ENCODE peak calls at places on chromosomes 2 and 18, in eight cellular contexts. I is sigmoid colon, N is B cell, S is Calu3, W is fibroblast of pulmonary artery, P is HFF-Myc, O is fibroblast of mammary gland, X is ovary. V is an unnamed sample.

GRCh38 chr2:222946700-222947278 is 86.0 kb downstream of the ACSL3 start:
- DNase-seq in I (no peak), N (no peak), S (no peak), W (no peak), P (no peak), O (peak), X (no peak), V (no peak)

GRCh38 chr2:193187816-193188215 is 993.1 kb upstream of the TMEFF2 start:
- DNase-seq in I (no peak), N (no peak), S (no peak), W (no peak), P (no peak), O (no peak), X (no peak), V (no peak)

GRCh38 chr2:147045113-147045512 is 799.7 kb upstream of the ACVR2A start:
- DNase-seq in I (no peak), N (no peak), S (peak), W (peak), P (no peak), O (peak), X (no peak), V (no peak)

GRCh38 chr2:179393481-179393880 is 128.8 kb upstream of the SESTD1 start:
- DNase-seq in I (no peak), N (no peak), S (no peak), W (no peak), P (no peak), O (peak), X (no peak), V (no peak)

GRCh38 chr2:233142355-233142897 is 82.3 kb downstream of the INPP5D start:
- DNase-seq in I (no peak), N (peak), S (no peak), W (no peak), P (no peak), O (no peak), X (no peak), V (no peak)

GRCh38 chr18:37270046-37270665 is 295.4 kb downstream of the CELF4 start:
- DNase-seq in I (no peak), N (no peak), S (peak), W (peak), P (peak), O (peak), X (peak), V (no peak)

GRCh38 chr2:183729380-183729779 is 605.1 kb downstream of the NUP35 start:
- DNase-seq in I (no peak), N (no peak), S (no peak), W (no peak), P (no peak), O (no peak), X (no peak), V (no peak)

GRCh38 chr18:8121942-8122480 is 487.2 kb upstream of the RAB12 start:
- DNase-seq in I (no peak), N (no peak), S (no peak), W (peak), P (no peak), O (peak), X (no peak), V (no peak)

GRCh38 chr2:231613054-231613654 is 20.5 kb downstream of the TEX44 start:
- DNase-seq in I (peak), N (no peak), S (no peak), W (peak), P (no peak), O (no peak), X (peak), V (peak)

GRCh38 chr2:163182764-163183354 is 344.3 kb upstream of the KCNH7 start:
- DNase-seq in I (no peak), N (no peak), S (no peak), W (peak), P (no peak), O (peak), X (no peak), V (no peak)

GRCh38 chr2:76821731-76822130 is 700.4 kb downstream of the LRRTM4 start:
- DNase-seq in I (no peak), N (no peak), S (no peak), W (no peak), P (no peak), O (no peak), X (no peak), V (no peak)

GRCh38 chr2:218607436-218608115 is at the start of gene PLCD4:
- DNase-seq in I (peak), N (no peak), S (peak), W (peak), P (peak), O (peak), X (no peak), V (no peak)

GRCh38 chr2:53826587-53827397 is 33.0 kb downstream of the GPR75 start:
- DNase-seq in I (no peak), N (no peak), S (no peak), W (peak), P (no peak), O (peak), X (no peak), V (no peak)

GRCh38 chr18:45916302-45916701 is 50.8 kb downstream of the EPG5 start:
- DNase-seq in I (no peak), N (no peak), S (peak), W (no peak), P (no peak), O (no peak), X (no peak), V (no peak)

GRCh38 chr2:56741601-56742102 is 557.9 kb downstream of the CCDC85A start:
- DNase-seq in I (no peak), N (no peak), S (peak), W (peak), P (peak), O (peak), X (peak), V (no peak)

GRCh38 chr2:53095664-53096063 is 671.9 kb upstream of the CHAC2 start:
- DNase-seq in I (no peak), N (no peak), S (no peak), W (no peak), P (no peak), O (no peak), X (no peak), V (no peak)

GRCh38 chr18:42045346-42045745 is 90.3 kb downstream of the PIK3C3 start:
- DNase-seq in I (no peak), N (no peak), S (no peak), W (peak), P (no peak), O (peak), X (no peak), V (no peak)

GRCh38 chr2:26541401-26542193 is 63.7 kb upstream of the OTOF start:
- DNase-seq in I (peak), N (no peak), S (no peak), W (no peak), P (no peak), O (no peak), X (no peak), V (no peak)

GRCh38 chr18:36899289-36899688 is 70.4 kb downstream of the KIAA1328 start:
- DNase-seq in I (no peak), N (no peak), S (no peak), W (peak), P (peak), O (peak), X (no peak), V (no peak)

GRCh38 chr2:118088051-118089014 is at the start of gene INSIG2:
- DNase-seq in I (peak), N (peak), S (peak), W (peak), P (peak), O (peak), X (peak), V (peak)

GRCh38 chr18:211582-211981 is 53.2 kb downstream of the USP14 start:
- DNase-seq in I (no peak), N (no peak), S (no peak), W (peak), P (no peak), O (no peak), X (no peak), V (no peak)

GRCh38 chr18:25310045-25310444 is 41.9 kb downstream of the ZNF521 start:
- DNase-seq in I (no peak), N (no peak), S (no peak), W (peak), P (no peak), O (peak), X (no peak), V (no peak)

GRCh38 chr2:31187166-31187565 is 30.1 kb downstream of the CAPN14 start:
- DNase-seq in I (no peak), N (no peak), S (no peak), W (no peak), P (no peak), O (no peak), X (no peak), V (no peak)

GRCh38 chr18:58125183-58125582 is 81.2 kb downstream of the NEDD4L start:
- DNase-seq in I (no peak), N (no peak), S (no peak), W (no peak), P (no peak), O (peak), X (no peak), V (no peak)

GRCh38 chr2:231513746-231514224 is 16.5 kb downstream of the NMUR1 start:
- DNase-seq in I (no peak), N (no peak), S (no peak), W (no peak), P (no peak), O (no peak), X (no peak), V (no peak)

GRCh38 chr18:13264986-13265900 is 46.7 kb downstream of the LDLRAD4 start:
- DNase-seq in I (no peak), N (no peak), S (no peak), W (no peak), P (no peak), O (no peak), X (no peak), V (peak)

GRCh38 chr2:122132292-122132691 is 376.8 kb downstream of the TSN start:
- DNase-seq in I (no peak), N (no peak), S (no peak), W (peak), P (no peak), O (peak), X (no peak), V (no peak)

GRCh38 chr18:24276994-24277393 is 120.6 kb downstream of the OSBPL1A start:
- DNase-seq in I (no peak), N (no peak), S (no peak), W (no peak), P (no peak), O (no peak), X (no peak), V (no peak)

GRCh38 chr18:42183746-42184145 is 228.7 kb downstream of the PIK3C3 start:
- DNase-seq in I (no peak), N (no peak), S (peak), W (peak), P (peak), O (peak), X (no peak), V (no peak)

GRCh38 chr2:63827749-63828148 is 13.9 kb upstream of the UGP2 start:
- DNase-seq in I (no peak), N (no peak), S (no peak), W (peak), P (no peak), O (peak), X (no peak), V (no peak)

GRCh38 chr2:140943867-140944266 is 1186.9 kb downstream of the LRP1B start:
- DNase-seq in I (no peak), N (no peak), S (no peak), W (no peak), P (no peak), O (no peak), X (no peak), V (no peak)

GRCh38 chr18:51614967-51615571 is 417.6 kb upstream of the MEX3C start:
- DNase-seq in I (no peak), N (no peak), S (no peak), W (peak), P (no peak), O (no peak), X (no peak), V (peak)

GRCh38 chr2:11579867-11580659 is 46.2 kb downstream of the GREB1 start:
- DNase-seq in I (peak), N (no peak), S (no peak), W (no peak), P (no peak), O (no peak), X (peak), V (no peak)

GRCh38 chr2:194723446-194723845 is 933.6 kb upstream of the SLC39A10 start:
- DNase-seq in I (no peak), N (no peak), S (no peak), W (no peak), P (no peak), O (no peak), X (no peak), V (no peak)

GRCh38 chr2:144711546-144712276 is 191.8 kb upstream of the ZEB2 start:
- DNase-seq in I (no peak), N (no peak), S (no peak), W (no peak), P (no peak), O (no peak), X (no peak), V (no peak)

DNA sequence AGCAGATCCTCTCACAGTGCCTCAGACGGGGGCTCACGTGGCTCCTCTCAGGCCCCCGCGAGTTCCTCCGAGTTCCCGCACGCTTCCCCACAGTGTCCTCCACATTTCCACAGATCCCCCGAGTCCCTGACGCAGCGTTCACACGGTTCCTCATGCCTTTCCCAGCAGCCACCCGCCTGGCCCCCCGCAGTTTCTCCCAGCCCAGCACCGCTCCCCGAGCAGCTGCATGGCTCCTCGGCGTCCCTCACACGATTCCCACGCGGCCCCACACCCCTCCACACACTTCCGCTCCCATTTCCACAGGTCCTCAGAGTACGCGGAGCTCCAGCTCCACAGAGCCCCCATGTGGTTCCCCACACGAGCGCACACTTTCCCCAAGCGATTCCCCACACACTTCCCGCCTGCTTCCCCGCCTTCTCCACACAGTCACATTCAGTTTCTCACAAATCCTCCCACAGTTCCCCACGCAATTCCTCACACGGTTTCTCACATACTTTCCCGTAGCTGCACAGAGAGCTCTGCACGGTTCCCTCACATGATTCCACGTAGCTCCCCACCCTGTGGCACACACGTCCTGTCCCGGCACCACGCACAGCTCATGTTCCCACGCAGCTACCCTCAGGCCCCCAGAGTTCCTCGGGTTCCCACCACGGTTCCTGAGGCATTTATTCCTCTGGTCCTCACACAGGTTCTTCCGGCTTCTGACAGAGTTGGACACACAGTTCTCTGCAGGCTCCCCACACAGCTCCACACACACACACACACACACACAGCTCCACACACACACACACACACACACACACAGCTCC is 39.8 kb downstream of the KIF1A start:
- DNase-seq in I (no peak), N (no peak), S (no peak), W (peak), P (no peak), O (no peak), X (no peak), V (peak)
- TF ChIP-seq CTCF in I (no peak), N (no peak), S (no peak), W (no peak), P (no peak), O (no peak), X (no peak), V (no peak)

GRCh38 chr2:235133837-235134236 is 182.0 kb downstream of the SH3BP4 start:
- DNase-seq in I (no peak), N (no peak), S (no peak), W (no peak), P (no peak), O (no peak), X (no peak), V (no peak)

GRCh38 chr2:235131334-235132305 is 179.8 kb downstream of the SH3BP4 start:
- DNase-seq in I (no peak), N (no peak), S (no peak), W (no peak), P (no peak), O (no peak), X (no peak), V (no peak)

GRCh38 chr2:235135195-235135965 is 183.6 kb downstream of the SH3BP4 start:
- DNase-seq in I (no peak), N (no peak), S (no peak), W (no peak), P (no peak), O (no peak), X (no peak), V (no peak)

GRCh38 chr2:235129856-235130255 is 178.0 kb downstream of the SH3BP4 start:
- DNase-seq in I (no peak), N (no peak), S (no peak), W (peak), P (no peak), O (peak), X (no peak), V (no peak)

DNA sequence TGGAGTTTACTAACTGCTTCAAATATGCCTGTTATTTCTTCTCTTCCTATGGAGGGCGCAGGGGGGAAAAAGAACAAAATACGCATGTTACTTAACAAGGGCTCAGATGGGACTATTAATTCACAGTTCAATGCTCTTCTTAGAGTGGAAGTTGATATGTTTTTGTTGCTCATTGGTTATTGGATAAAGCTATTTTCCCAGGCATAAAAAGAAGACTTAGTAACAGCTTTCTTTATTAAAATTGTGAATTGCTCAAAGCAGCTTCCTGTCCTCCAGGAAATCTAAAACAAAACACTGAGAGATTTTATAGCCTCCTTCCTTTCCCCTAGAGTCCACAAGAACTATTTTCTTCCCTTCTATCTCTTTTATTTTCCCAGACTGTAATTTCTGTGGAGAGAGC is 180.8 kb downstream of the SH3BP4 start:
- DNase-seq in I (no peak), N (no peak), S (no peak), W (no peak), P (no peak), O (no peak), X (no peak), V (no peak)
- TF ChIP-seq CTCF in I (no peak), N (no peak), S (no peak), W (no peak), P (no peak), O (no peak), X (no peak), V (no peak)

GRCh38 chr2:238015705-238016104 is 45.1 kb upstream of the SCLY start:
- DNase-seq in I (no peak), N (no peak), S (no peak), W (no peak), P (no peak), O (no peak), X (no peak), V (no peak)
- TF ChIP-seq CTCF in I (no peak), N (no peak), S (no peak), W (peak), P (peak), O (peak), X (no peak), V (no peak)

GRCh38 chr2:61694312-61695274 is 156.4 kb upstream of the XPO1 start:
- DNase-seq in I (peak), N (peak), S (peak), W (peak), P (peak), O (peak), X (peak), V (peak)
- TF ChIP-seq CTCF in I (peak), N (peak), S (peak), W (peak), P (peak), O (peak), X (no peak), V (peak)

GRCh38 chr18:49227456-49227855 is 233.0 kb downstream of the DYM start:
- DNase-seq in I (no peak), N (no peak), S (no peak), W (no peak), P (no peak), O (no peak), X (no peak), V (no peak)
- TF ChIP-seq CTCF in I (no peak), N (no peak), S (no peak), W (no peak), P (no peak), O (no peak), X (no peak), V (no peak)

GRCh38 chr2:136255648-136256461 is 137.9 kb upstream of the CXCR4 start:
- DNase-seq in I (no peak), N (peak), S (no peak), W (no peak), P (no peak), O (no peak), X (no peak), V (no peak)
- TF ChIP-seq CTCF in I (no peak), N (peak), S (no peak), W (no peak), P (no peak), O (no peak), X (no peak), V (no peak)

GRCh38 chr2:202056611-202057010 is 16.4 kb upstream of the KIAA2012 start:
- DNase-seq in I (no peak), N (no peak), S (peak), W (peak), P (no peak), O (peak), X (no peak), V (no peak)
- TF ChIP-seq CTCF in I (no peak), N (no peak), S (peak), W (peak), P (peak), O (peak), X (no peak), V (peak)

DNA sequence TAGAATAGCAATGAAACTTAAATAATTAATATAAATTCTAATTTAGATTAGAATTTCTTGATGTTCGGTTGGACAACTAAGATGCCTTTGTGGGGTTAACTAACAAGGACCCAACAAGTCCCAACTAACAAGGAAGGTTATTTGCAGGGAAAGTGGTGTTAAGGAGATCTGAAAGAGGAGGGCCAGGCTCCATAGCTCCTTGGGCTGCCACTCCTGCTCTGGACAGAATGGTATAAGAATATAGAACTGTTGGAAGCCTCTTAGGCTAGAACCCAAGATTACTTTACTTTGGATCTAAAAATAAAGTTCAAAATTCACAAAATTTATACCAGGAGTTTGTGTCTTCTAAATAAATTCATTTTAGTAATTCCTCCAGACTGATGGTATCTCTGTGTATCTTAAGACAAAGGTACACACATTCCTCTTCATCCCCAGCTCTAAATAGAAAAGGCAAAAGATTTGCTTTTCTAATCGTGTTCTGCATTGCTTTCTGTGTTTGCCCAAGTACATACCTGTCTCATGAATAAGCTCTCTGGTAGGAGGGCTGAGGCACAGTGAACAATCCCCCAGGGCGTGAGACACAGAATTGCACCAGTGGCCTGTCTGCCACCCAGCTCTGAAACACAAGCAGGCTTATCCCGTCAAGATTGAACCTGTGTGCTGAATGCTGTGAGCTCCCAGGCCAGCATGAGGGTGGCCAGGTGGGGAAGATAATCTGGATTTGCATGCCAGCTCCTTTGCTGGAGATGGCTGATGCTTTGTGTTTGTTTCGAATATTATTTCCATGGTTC is 176.0 kb downstream of the ACKR3 start:
- DNase-seq in I (no peak), N (no peak), S (peak), W (peak), P (no peak), O (peak), X (no peak), V (no peak)
- TF ChIP-seq CTCF in I (no peak), N (no peak), S (no peak), W (no peak), P (no peak), O (no peak), X (no peak), V (no peak)

V was measured in kidney.